ENCODE peak calls at places on chromosomes 4 and X, in six cellular contexts. S is activated naive CD4-positive, alpha-beta T cell treated with anti-CD3 and anti-CD28 coated beads, Interleukin-2, amount 50 U/mL, for 72 hours; E is keratinocyte; Y is neural crest cell; O is mucosa of descending colon; A is GM20000. F is an unnamed sample.

GRCh38 chrX:9788908-9789307 is 2.7 kb downstream of the SHROOM2 start:
- DNase-seq in S (no peak), E (no peak), Y (no peak), O (no peak), A (no peak), F (no peak)

GRCh38 chr4:7787681-7788141 is 151.9 kb downstream of the AFAP1 start:
- DNase-seq in S (no peak), E (no peak), Y (no peak), O (no peak), A (no peak), F (no peak)

GRCh38 chr4:152273343-152273742 is 262.5 kb downstream of the FBXW7 start:
- DNase-seq in S (no peak), E (peak), Y (no peak), O (no peak), A (no peak), F (no peak)

GRCh38 chrX:65677954-65678469 is 10.6 kb downstream of the MSN start:
- DNase-seq in S (no peak), E (no peak), Y (no peak), O (peak), A (no peak), F (no peak)

GRCh38 chrX:13377537-13377936 is 57.7 kb upstream of the ATXN3L start:
- DNase-seq in S (no peak), E (no peak), Y (no peak), O (no peak), A (no peak), F (no peak)

GRCh38 chr4:152586668-152587067 is 50.8 kb upstream of the FBXW7 start:
- DNase-seq in S (no peak), E (no peak), Y (no peak), O (peak), A (no peak), F (no peak)

GRCh38 chr4:16079046-16079445 is 4.8 kb downstream of the PROM1 start:
- DNase-seq in S (no peak), E (no peak), Y (no peak), O (no peak), A (peak), F (no peak)

GRCh38 chrX:23317799-23318724 is 16.6 kb upstream of the PTCHD1 start:
- DNase-seq in S (peak), E (no peak), Y (peak), O (no peak), A (peak), F (no peak)

GRCh38 chr4:56619160-56619559 is 61.9 kb downstream of the HOPX start:
- DNase-seq in S (no peak), E (no peak), Y (no peak), O (no peak), A (no peak), F (no peak)

GRCh38 chrX:100980608-100981497 is 11.3 kb downstream of the ARL13A start:
- DNase-seq in S (no peak), E (no peak), Y (no peak), O (no peak), A (no peak), F (no peak)

GRCh38 chr4:152009046-152009445 is 248.2 kb upstream of the GATB start:
- DNase-seq in S (no peak), E (no peak), Y (no peak), O (no peak), A (no peak), F (no peak)

GRCh38 chr4:76689079-76689817 is 208.7 kb downstream of the SOWAHB start:
- DNase-seq in S (peak), E (no peak), Y (peak), O (peak), A (peak), F (no peak)

GRCh38 chrX:39819921-39820849 is 277.6 kb downstream of the BCOR start:
- DNase-seq in S (no peak), E (no peak), Y (no peak), O (no peak), A (no peak), F (no peak)

GRCh38 chr4:8710946-8711345 is 118.4 kb downstream of the CPZ start:
- DNase-seq in S (no peak), E (no peak), Y (no peak), O (no peak), A (no peak), F (no peak)

GRCh38 chrX:69037786-69038185 is 127.5 kb downstream of the PJA1 start:
- DNase-seq in S (no peak), E (no peak), Y (no peak), O (no peak), A (no peak), F (no peak)

GRCh38 chr4:84719115-84719514 is 136.2 kb downstream of the CDS1 start:
- DNase-seq in S (no peak), E (no peak), Y (no peak), O (no peak), A (no peak), F (no peak)

GRCh38 chrX:74421181-74422028 is at the start of gene SLC16A2:
- DNase-seq in S (peak), E (no peak), Y (peak), O (peak), A (peak), F (no peak)

GRCh38 chrX:111680988-111681779 is at the start of gene ALG13:
- DNase-seq in S (peak), E (peak), Y (peak), O (peak), A (peak), F (peak)

GRCh38 chrX:104712515-104712914 is 146.5 kb downstream of the IL1RAPL2 start:
- DNase-seq in S (no peak), E (no peak), Y (no peak), O (no peak), A (no peak), F (no peak)

GRCh38 chr4:118351851-118352827 is 664 bp downstream of the PRSS12 start:
- DNase-seq in S (peak), E (no peak), Y (peak), O (peak), A (peak), F (no peak)

GRCh38 chrX:16993791-16994318 is 47.4 kb downstream of the REPS2 start:
- DNase-seq in S (no peak), E (no peak), Y (no peak), O (no peak), A (no peak), F (no peak)

GRCh38 chr4:169663894-169664293 is 43.5 kb downstream of the CLCN3 start:
- DNase-seq in S (no peak), E (no peak), Y (no peak), O (no peak), A (no peak), F (no peak)

GRCh38 chrX:129940721-129941120 is 34.8 kb downstream of the UTP14A start:
- DNase-seq in S (no peak), E (no peak), Y (no peak), O (no peak), A (no peak), F (no peak)

GRCh38 chr4:75180790-75181776 is 248.2 kb downstream of the PARM1 start:
- DNase-seq in S (no peak), E (no peak), Y (no peak), O (peak), A (peak), F (no peak)

GRCh38 chrX:56726609-56727008 is 2.4 kb upstream of the NBDY start:
- DNase-seq in S (no peak), E (no peak), Y (no peak), O (peak), A (peak), F (no peak)

GRCh38 chrX:44748014-44748413 is 95.8 kb upstream of the DUSP21 start:
- DNase-seq in S (no peak), E (no peak), Y (no peak), O (no peak), A (no peak), F (no peak)

GRCh38 chr4:136927172-136927571 is 605.1 kb downstream of the PCDH18 start:
- DNase-seq in S (no peak), E (no peak), Y (no peak), O (no peak), A (no peak), F (no peak)

GRCh38 chr4:72352746-72353145 is 216.3 kb downstream of the ADAMTS3 start:
- DNase-seq in S (no peak), E (no peak), Y (no peak), O (no peak), A (no peak), F (no peak)

GRCh38 chrX:39480966-39481365 is 616.8 kb downstream of the BCOR start:
- DNase-seq in S (no peak), E (no peak), Y (no peak), O (no peak), A (no peak), F (no peak)